ENCODE peak calls at places on chromosome 18, in five cellular contexts. J is A549, O is K562, G is GM23338, Z is HCT116. P is an unnamed sample.

GRCh38 chr18:23824235-23824634 is 135.0 kb downstream of the LAMA3 start:
- DNase-seq in J (no peak), O (no peak), G (no peak), Z (no peak), P (no peak)

GRCh38 chr18:354003-354402 is 86.2 kb upstream of the THOC1 start:
- DNase-seq in J (no peak), O (no peak), G (no peak), Z (no peak), P (no peak)

GRCh38 chr18:32730620-32731021 is 42.2 kb downstream of the KLHL14 start:
- DNase-seq in J (no peak), O (no peak), G (no peak), Z (no peak), P (no peak)

GRCh38 chr18:73419531-73419930 is 551.7 kb upstream of the NETO1 start:
- DNase-seq in J (no peak), O (no peak), G (no peak), Z (no peak), P (no peak)

GRCh38 chr18:59386909-59387515 is 27.9 kb upstream of the LMAN1 start:
- DNase-seq in J (no peak), O (no peak), G (peak; percentile 39), Z (no peak), P (no peak)

GRCh38 chr18:46772396-46772795 is 15.5 kb upstream of the ST8SIA5 start:
- DNase-seq in J (no peak), O (no peak), G (no peak), Z (no peak), P (peak; percentile 36)

GRCh38 chr18:10454800-10455550 is 540 bp downstream of the APCDD1 start:
- DNase-seq in J (peak; percentile 1), O (no peak), G (peak; percentile 66), Z (no peak), P (no peak)

GRCh38 chr18:46199515-46200147 is 95.4 kb downstream of the HAUS1 start:
- DNase-seq in J (peak; percentile 79), O (peak; percentile 13), G (peak; percentile 37), Z (peak; percentile 16), P (no peak)

GRCh38 chr18:24019641-24020331 is 5.2 kb downstream of the TTC39C start:
- DNase-seq in J (no peak), O (no peak), G (no peak), Z (no peak), P (peak; percentile 66)

GRCh38 chr18:47817017-47817911 is 113.2 kb downstream of the SMAD2 start:
- DNase-seq in J (no peak), O (no peak), G (no peak), Z (no peak), P (no peak)

GRCh38 chr18:286515-287310 is 18.9 kb upstream of the THOC1 start:
- DNase-seq in J (peak; percentile 10), O (no peak), G (peak; percentile 26), Z (no peak), P (no peak)

GRCh38 chr18:55251186-55251995 is 292.1 kb upstream of the CCDC68 start:
- DNase-seq in J (no peak), O (no peak), G (peak; percentile 79), Z (no peak), P (no peak)

GRCh38 chr18:27763936-27764335 is 413.0 kb downstream of the CDH2 start:
- DNase-seq in J (no peak), O (no peak), G (no peak), Z (no peak), P (no peak)

GRCh38 chr18:11752116-11752911 is 63.2 kb downstream of the GNAL start:
- DNase-seq in J (peak; percentile 37), O (peak; percentile 23), G (peak; percentile 75), Z (no peak), P (no peak)

GRCh38 chr18:21047116-21047515 is 64.5 kb downstream of the ROCK1 start:
- DNase-seq in J (no peak), O (no peak), G (no peak), Z (no peak), P (no peak)

GRCh38 chr18:63963610-63964256 is 6.1 kb upstream of the SERPINB8 start:
- DNase-seq in J (peak; percentile 57), O (no peak), G (peak; percentile 86), Z (peak; percentile 56), P (peak; percentile 70)

GRCh38 chr18:10291568-10291981 is 162.9 kb upstream of the APCDD1 start:
- DNase-seq in J (no peak), O (no peak), G (no peak), Z (no peak), P (no peak)

DNA sequence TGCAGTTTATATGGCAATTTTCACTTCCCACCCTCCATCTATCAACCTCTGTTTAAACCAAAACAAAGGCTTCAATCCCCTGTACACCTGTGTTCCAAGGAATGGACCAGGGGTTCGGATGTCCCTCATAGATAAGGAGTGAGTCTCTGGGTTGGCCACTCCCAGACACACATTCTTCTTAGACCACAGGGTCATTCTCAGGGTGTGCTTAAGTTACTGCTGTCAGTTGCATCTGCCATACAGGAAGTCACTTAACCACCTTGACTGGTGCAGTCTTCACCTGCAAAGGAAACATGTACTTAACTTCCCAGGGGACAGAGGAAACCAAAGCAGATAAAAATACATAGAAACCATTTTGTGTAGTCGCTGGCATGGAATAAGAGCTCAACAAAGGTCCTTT is 151.0 kb upstream of the NDUFV2 start:
- DNase-seq in J (no peak), O (peak; percentile 74), G (no peak), Z (no peak), P (no peak)
- TF ChIP-seq REST in J (no peak), O (no peak), G (no peak), Z (no peak), P (no peak)

DNA sequence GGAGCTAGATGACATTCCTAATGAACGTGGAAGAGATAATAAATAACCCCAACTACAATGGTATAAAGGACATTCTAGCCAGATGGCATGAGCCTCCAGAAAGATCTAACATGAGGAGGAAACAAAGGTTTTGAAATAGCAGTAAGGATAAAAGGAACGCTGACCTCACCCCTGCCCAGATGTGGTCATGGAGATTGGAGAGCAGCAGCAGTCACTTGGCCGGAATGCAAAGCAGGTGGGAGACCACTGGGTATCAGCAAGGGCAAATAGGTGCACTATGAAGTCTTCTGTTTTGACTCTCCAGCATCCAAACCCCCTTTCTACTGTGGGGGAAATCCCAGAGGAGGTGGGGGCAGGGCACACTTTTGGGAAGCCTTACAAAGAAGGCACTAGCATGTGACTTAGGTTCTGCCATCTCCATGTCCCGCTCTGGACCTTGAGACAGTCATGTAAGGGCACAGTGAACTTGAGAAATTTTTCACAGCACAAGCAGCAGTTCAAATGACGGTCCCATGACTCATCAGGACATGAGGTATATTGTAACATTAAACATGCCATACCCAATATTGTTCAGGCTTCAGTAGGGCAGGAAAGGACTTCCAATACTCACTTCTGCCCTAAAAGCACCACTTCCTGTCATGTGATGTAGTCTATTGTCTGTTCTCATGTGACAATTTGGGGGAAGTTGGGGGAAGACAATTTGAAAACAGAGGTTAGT is 55.2 kb downstream of the METTL4 start:
- DNase-seq in J (peak; percentile 77), O (no peak), G (no peak), Z (peak; percentile 61), P (peak; percentile 87)
- TF ChIP-seq REST in J (no peak), O (no peak), G (no peak), Z (no peak), P (no peak)

GRCh38 chr18:79787527-79788095 is 10.1 kb upstream of the KCNG2 start:
- DNase-seq in J (no peak), O (no peak), G (no peak), Z (no peak), P (no peak)
- TF ChIP-seq REST in J (no peak), O (no peak), G (no peak), Z (no peak), P (no peak)

GRCh38 chr18:5894613-5895299 is 566 bp downstream of the TMEM200C start:
- DNase-seq in J (no peak), O (no peak), G (peak; percentile 60), Z (no peak), P (no peak)
- TF ChIP-seq REST in J (no peak), O (no peak), G (no peak), Z (no peak), P (no peak)

GRCh38 chr18:48875942-48876511 is 74.7 kb downstream of the SMAD7 start:
- DNase-seq in J (peak; percentile 31), O (no peak), G (peak; percentile 69), Z (no peak), P (no peak)
- TF ChIP-seq REST in J (no peak), O (no peak), G (no peak), Z (no peak), P (no peak)

DNA sequence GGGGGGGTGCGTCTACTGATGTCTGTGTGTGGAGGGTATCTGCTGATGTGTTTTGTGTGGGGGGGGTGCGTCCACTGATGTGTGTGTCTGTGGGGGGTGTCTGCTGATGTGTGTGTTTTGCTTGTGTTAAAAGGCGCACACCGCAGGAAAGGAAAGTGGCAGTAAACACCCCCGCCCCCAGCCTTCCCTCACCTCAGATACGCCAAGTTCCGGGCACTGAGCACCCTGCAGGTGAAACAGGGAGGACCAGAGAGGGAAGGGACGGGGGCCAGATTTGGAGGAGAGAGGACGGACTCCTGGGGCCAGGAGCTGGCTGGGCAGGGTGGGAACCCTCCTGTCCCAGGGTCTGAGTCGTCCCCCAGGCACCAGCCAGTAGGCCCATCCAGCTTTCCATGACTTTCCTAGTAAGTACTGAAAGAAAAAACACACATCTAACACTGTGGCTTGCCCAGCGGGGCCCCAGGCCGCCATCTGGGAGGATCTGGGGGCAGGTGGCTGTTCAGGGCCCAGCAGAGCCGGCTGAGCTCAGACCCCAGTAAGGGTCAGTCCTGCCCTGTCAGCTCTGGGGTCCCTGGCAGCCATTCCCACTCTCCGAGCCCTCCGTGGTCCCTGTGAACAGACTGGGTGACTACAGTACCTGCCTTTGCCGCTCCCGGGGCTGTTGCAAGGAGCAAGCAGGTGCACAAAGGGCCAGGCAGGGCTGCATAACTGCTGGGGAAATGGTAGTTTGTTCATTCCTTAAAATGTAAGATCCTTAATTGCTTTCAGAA is 126.9 kb downstream of the NFATC1 start:
- DNase-seq in J (no peak), O (no peak), G (no peak), Z (no peak), P (peak; percentile 29)
- TF ChIP-seq REST in J (no peak), O (no peak), G (no peak), Z (no peak), P (no peak)